ENCODE peak calls at places on chromosomes 4 and X, in four cellular contexts. V, Y, Z and O are unnamed samples. For H3K27me3, the result is how much of the 10 kb centered on the place peaks cover.

GRCh38 chr4:47856713-47857112 is 18.8 kb upstream of the CORIN start:
- DNase-seq in V (no peak), Y (no peak), Z (no peak), O (no peak)

GRCh38 chr4:147054241-147054902 is 108.7 kb upstream of the TTC29 start:
- DNase-seq in V (no peak), Y (no peak), Z (no peak), O (no peak)

GRCh38 chr4:8400641-8401325 is 39.7 kb downstream of the ACOX3 start:
- DNase-seq in V (no peak), Y (no peak), Z (no peak), O (no peak)

GRCh38 chr4:6371271-6371670 is 101.1 kb downstream of the PPP2R2C start:
- DNase-seq in V (no peak), Y (no peak), Z (no peak), O (no peak)

GRCh38 chrX:46376246-46376885 is 168.9 kb downstream of the ZNF674 start:
- DNase-seq in V (no peak), Y (peak), Z (no peak), O (no peak)

GRCh38 chr4:177250056-177250696 is 59.5 kb upstream of the NEIL3 start:
- DNase-seq in V (peak), Y (peak), Z (peak), O (peak)

GRCh38 chr4:54228563-54229501 is at the start of gene PDGFRA:
- DNase-seq in V (no peak), Y (peak), Z (no peak), O (peak)

GRCh38 chrX:110267874-110268273 is 50.0 kb downstream of the AMMECR1 start:
- DNase-seq in V (no peak), Y (no peak), Z (no peak), O (no peak)

GRCh38 chr4:41652971-41653370 is 95.6 kb downstream of the PHOX2B start:
- DNase-seq in V (no peak), Y (no peak), Z (no peak), O (no peak)

GRCh38 chrX:106220177-106220576 is 52.1 kb downstream of the PWWP3B start:
- DNase-seq in V (no peak), Y (peak), Z (no peak), O (no peak)

GRCh38 chrX:118755633-118756032 is 28.2 kb downstream of the IL13RA1 start:
- DNase-seq in V (no peak), Y (no peak), Z (no peak), O (no peak)

GRCh38 chrX:46485897-46486296 is 59.3 kb downstream of the ZNF674 start:
- DNase-seq in V (peak), Y (peak), Z (no peak), O (no peak)

GRCh38 chr4:46389301-46389761 is 597 bp downstream of the GABRA2 start:
- DNase-seq in V (no peak), Y (peak), Z (no peak), O (no peak)

GRCh38 chr4:140268441-140268840 is 105.0 kb upstream of the SCOC start:
- DNase-seq in V (no peak), Y (no peak), Z (no peak), O (no peak)

GRCh38 chr4:18390655-18391369 is 369.3 kb upstream of the LCORL start:
- DNase-seq in V (no peak), Y (peak), Z (no peak), O (no peak)

GRCh38 chr4:184169225-184169867 is 48.3 kb downstream of the ENPP6 start:
- DNase-seq in V (no peak), Y (peak), Z (no peak), O (no peak)

GRCh38 chr4:78379991-78380739 is 171.4 kb upstream of the ANXA3 start:
- DNase-seq in V (no peak), Y (no peak), Z (no peak), O (no peak)

GRCh38 chr4:54657556-54658313 is at the start of gene KIT:
- DNase-seq in V (no peak), Y (peak), Z (peak), O (no peak)

GRCh38 chr4:63693321-63693720 is 715.9 kb downstream of the TECRL start:
- DNase-seq in V (no peak), Y (no peak), Z (no peak), O (no peak)

GRCh38 chrX:78124304-78124703 is 15.1 kb downstream of the TAF9B start:
- DNase-seq in V (no peak), Y (no peak), Z (no peak), O (no peak)

GRCh38 chr4:21656832-21657231 is 291.7 kb downstream of the KCNIP4 start:
- DNase-seq in V (no peak), Y (peak), Z (no peak), O (no peak)

GRCh38 chrX:39726810-39727209 is 370.9 kb downstream of the BCOR start:
- DNase-seq in V (no peak), Y (no peak), Z (no peak), O (no peak)

GRCh38 chr4:184653650-184654049 is 4.1 kb downstream of the PRIMPOL start:
- DNase-seq in V (no peak), Y (peak), Z (no peak), O (no peak)

GRCh38 chr4:28014469-28014868 is 1153.8 kb downstream of the STIM2 start:
- DNase-seq in V (no peak), Y (no peak), Z (no peak), O (no peak)

GRCh38 chr4:20638825-20639224 is 61.4 kb upstream of the PACRGL start:
- DNase-seq in V (no peak), Y (no peak), Z (no peak), O (no peak)

DNA sequence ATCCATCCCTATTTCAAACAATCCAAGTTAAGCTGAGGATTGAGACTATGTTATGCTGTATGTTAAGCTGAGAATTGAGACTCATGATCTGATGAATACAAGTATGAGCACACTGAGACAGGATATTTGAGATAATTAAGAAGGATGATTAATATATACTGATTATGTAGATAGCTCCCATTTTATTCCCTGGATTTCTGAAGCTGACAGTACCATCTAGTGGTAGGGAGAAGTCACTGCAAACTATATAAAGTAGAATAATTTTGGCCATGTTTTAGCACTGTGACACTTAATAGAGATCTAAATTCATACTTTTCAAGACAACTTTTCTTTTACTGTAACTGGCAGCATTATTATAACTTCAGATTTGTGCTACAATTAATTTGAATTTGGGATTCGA is 63.8 kb upstream of the HPRT1 start:
- DNase-seq in V (no peak), Y (peak), Z (no peak), O (no peak)
- H3K27ac ChIP-seq in V (no peak), Y (no peak), Z (no peak), O (no peak)

DNA sequence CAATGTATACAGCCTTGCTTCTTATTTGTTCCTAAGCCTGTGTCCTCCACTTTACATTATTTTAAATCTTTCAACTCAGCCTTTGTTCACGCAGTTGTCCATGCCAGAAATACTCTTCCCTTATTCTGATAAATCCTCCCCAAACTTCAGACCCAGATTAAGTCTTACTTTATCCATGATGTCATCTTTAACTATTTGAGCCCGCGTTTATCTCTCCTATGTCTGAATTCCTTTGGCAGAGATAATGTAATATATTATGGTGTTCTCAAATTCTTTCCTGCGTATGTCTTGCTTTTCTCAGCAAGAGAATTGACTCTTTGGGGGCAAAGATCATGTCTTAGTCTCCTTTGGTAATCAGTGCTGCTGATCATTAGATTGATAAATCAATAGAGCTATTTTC is 129.6 kb downstream of the LUZP4 start:
- DNase-seq in V (no peak), Y (no peak), Z (no peak), O (no peak)
- H3K27me3 ChIP-seq in V (under half), Y (under half), Z (under half), O (under half)

DNA sequence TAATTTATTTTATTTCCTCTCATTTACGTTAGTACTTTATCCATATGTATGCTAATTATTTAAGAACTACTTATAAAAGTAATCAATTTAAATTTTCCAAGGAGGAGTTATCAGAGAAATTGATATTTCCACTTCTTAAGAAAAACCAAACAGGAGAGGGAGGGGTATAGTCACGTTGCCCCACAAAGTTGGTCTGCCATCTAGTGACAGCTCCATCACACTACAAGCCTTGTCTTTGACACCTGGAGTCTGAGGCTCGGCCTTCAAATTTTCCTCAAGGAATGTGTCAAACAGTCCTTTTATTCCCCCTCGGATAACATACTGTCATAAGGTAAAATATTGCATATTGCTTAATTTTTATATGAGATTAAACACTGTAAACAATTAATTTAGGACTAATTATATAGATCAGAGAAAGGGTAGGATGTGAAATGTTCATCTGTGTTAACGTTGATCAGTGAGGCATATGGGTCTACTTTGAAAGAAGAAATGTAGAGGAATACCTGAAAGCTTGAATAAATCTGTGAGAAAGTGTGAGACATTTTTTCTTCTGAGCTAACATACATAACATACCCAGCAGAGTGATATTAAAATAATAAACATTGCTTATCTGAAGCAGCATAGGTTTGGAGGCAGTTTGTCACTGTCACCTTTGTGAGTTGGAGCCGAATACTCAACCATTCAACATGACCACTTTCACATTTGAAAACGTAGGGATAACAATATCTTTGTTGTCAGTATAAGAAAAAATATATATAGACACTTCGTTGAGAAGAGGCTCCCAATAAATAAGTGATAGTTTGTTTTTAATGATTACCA is 114.4 kb downstream of the GLRA3 start:
- DNase-seq in V (no peak), Y (peak), Z (peak), O (peak)
- H3K27ac ChIP-seq in V (no peak), Y (no peak), Z (no peak), O (no peak)

DNA sequence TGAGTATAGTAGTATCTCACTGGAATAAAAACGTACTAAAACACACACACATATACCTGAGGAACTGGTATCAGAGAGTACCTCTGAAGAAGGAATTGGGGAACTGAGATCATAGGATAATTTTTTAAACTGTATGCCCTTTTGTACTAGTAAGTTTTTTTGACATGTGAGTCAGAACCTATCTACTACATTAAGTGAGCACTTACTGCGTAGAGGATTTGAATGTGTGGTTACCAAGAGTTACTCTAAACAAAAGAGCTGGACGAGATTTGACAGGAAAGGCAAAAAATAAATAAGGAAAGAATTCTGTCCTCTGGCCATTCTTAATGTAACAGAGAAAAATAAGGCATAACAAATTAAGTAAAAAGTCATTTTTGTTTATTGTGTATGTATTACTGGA is 546.5 kb upstream of the FAT1 start:
- DNase-seq in V (no peak), Y (no peak), Z (no peak), O (no peak)
- H3K27me3 ChIP-seq in V (under half), Y (under half), Z (under half), O (under half)

GRCh38 chrX:14964500-14964899 is 91.3 kb downstream of the MOSPD2 start:
- DNase-seq in V (no peak), Y (no peak), Z (no peak), O (no peak)
- H3K27ac ChIP-seq in V (no peak), Y (no peak), Z (no peak), O (no peak)

DNA sequence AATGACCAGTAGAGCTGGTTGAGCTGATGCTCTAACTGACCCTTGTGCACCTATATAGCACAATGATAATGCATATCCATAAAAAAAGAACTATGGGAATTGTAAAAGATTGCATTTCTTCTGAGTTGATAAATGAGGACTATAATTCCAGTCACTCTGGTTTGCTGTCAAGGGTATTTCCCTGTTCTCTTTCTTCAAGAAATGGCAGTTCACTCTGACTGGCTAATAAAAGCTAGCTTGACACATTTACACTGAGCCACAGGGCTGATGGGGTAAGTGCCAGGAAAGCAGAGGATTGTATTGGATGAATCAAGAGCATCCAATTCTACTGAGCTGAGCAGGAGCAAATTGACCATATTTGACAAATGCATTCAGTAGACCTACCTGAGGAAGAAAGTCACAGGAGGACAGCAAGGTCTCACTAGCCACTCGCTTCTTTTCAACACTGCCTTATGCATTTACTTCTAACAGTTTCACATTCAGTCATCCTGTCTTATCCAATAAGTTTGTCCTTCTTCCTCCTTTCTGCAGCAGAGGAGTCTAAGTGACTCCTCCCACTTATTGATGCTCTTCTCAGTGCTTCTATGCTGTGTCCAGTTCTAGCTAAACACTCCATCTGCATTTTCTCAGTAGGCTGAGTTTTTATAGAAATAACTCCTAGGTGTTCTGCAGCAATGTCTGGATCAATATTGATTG is 43.0 kb downstream of the RBMX2 start:
- DNase-seq in V (no peak), Y (no peak), Z (no peak), O (no peak)
- H3K27me3 ChIP-seq in V (under half), Y (under half), Z (under half), O (under half)

DNA sequence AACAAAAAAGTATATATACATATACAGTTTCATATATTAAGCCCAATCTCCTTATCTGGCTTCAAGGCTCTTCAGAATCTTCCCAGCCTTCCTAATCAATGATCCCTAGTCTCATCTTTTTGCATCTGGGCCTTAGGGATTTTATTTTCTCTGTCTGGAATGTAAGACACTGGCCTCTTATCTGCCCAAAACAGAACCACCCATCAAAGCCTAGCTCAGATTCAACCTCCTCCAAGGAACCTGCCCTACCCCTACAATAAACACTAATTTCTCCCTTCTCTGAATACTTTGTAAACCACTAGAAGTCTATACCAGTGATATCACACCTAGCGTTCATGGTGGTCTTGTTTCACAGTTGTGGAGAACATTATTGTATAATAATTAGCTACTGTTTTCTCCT is 23.1 kb upstream of the GAB1 start:
- DNase-seq in V (no peak), Y (no peak), Z (no peak), O (no peak)
- H3K27ac ChIP-seq in V (no peak), Y (no peak), Z (no peak), O (no peak)